ENCODE peak calls at places on chromosomes 13 and 19, in five cellular contexts. B is NCI-H774, W is WTC11, V is T-helper 1 cell, X is endothelial cell of umbilical vein. Q is an unnamed sample.

GRCh38 chr13:75258159-75258782 is 223.7 kb downstream of the TBC1D4 start:
- DNase-seq in B (no peak), X (peak; percentile 65), W (no peak), V (no peak), Q (peak; percentile 41)

GRCh38 chr13:113897161-113897560 is 33.3 kb upstream of the GAS6 start:
- DNase-seq in B (no peak), X (peak; percentile 56), V (no peak), W (no peak), Q (peak; percentile 99)

GRCh38 chr19:28208745-28209144 is 1004.2 kb downstream of the UQCRFS1 start:
- DNase-seq in W (no peak), X (no peak), V (no peak), B (no peak), Q (peak; percentile 79)

GRCh38 chr13:110618780-110619179 is 3.4 kb downstream of the NAXD start:
- DNase-seq in X (no peak), V (no peak), W (no peak), B (no peak), Q (no peak)

GRCh38 chr19:42250666-42251531 is 4.0 kb downstream of the ERF start:
- DNase-seq in V (no peak), W (no peak), B (no peak), X (peak; percentile 39), Q (peak; percentile 60)

GRCh38 chr13:29849731-29850212 is 645 bp downstream of the UBL3 start:
- DNase-seq in B (no peak), X (peak; percentile 73), V (peak; percentile 9), W (peak; percentile 46), Q (peak; percentile 46)

GRCh38 chr13:60701919-60702318 is 304.9 kb downstream of the TDRD3 start:
- DNase-seq in X (no peak), W (no peak), V (no peak), B (no peak), Q (no peak)

GRCh38 chr13:38223093-38223492 is 126.6 kb upstream of the UFM1 start:
- DNase-seq in W (peak; percentile 44), X (peak; percentile 13), V (no peak), B (no peak), Q (peak; percentile 29)

GRCh38 chr19:33298146-33298911 is 4.0 kb downstream of the CEBPA start:
- DNase-seq in B (no peak), X (no peak), V (no peak), W (no peak), Q (no peak)

GRCh38 chr13:84896128-84896527 is 903.1 kb downstream of the SLITRK6 start:
- DNase-seq in B (no peak), X (peak; percentile 46), V (no peak), W (peak; percentile 47), Q (peak; percentile 34)